ENCODE peak calls at places on chromosomes 1 and 21, in six cellular contexts. One of them, this sample, is unnamed.

GRCh38 chr1:246632584-246633168 is 66.4 kb downstream of the CNST start:
- DNase-seq in lung: no peak
- DNase-seq in RCC 7860: peak; percentile 23
- DNase-seq in H54: peak; percentile 27
- DNase-seq in glomerular endothelial cell: no peak
- DNase-seq in NCI-H2081: no peak
- DNase-seq in this sample: no peak

GRCh38 chr1:92482665-92483441 is 3.9 kb downstream of the GFI1 start:
- DNase-seq in lung: no peak
- DNase-seq in RCC 7860: no peak
- DNase-seq in H54: no peak
- DNase-seq in glomerular endothelial cell: no peak
- DNase-seq in NCI-H2081: peak; percentile 11
- DNase-seq in this sample: no peak

GRCh38 chr1:17046043-17046657 is 7.7 kb downstream of the SDHB start:
- DNase-seq in lung: no peak
- DNase-seq in RCC 7860: peak; percentile 53
- DNase-seq in H54: peak; percentile 22
- DNase-seq in glomerular endothelial cell: no peak
- DNase-seq in NCI-H2081: peak; percentile 35
- DNase-seq in this sample: peak; percentile 49

GRCh38 chr1:56447732-56448276 is 131.6 kb downstream of the PLPP3 start:
- DNase-seq in lung: no peak
- DNase-seq in RCC 7860: no peak
- DNase-seq in H54: no peak
- DNase-seq in glomerular endothelial cell: no peak
- DNase-seq in NCI-H2081: no peak
- DNase-seq in this sample: no peak

GRCh38 chr1:114034561-114035303 is 55.5 kb downstream of the OLFML3 start:
- DNase-seq in lung: no peak
- DNase-seq in RCC 7860: no peak
- DNase-seq in H54: no peak
- DNase-seq in glomerular endothelial cell: no peak
- DNase-seq in NCI-H2081: no peak
- DNase-seq in this sample: no peak

GRCh38 chr1:47941609-47942237 is 55.5 kb downstream of the TRABD2B start:
- DNase-seq in lung: no peak
- DNase-seq in RCC 7860: peak; percentile 72
- DNase-seq in H54: no peak
- DNase-seq in glomerular endothelial cell: no peak
- DNase-seq in NCI-H2081: no peak
- DNase-seq in this sample: no peak

GRCh38 chr1:163509126-163509525 is 187.4 kb downstream of the NUF2 start:
- DNase-seq in lung: no peak
- DNase-seq in RCC 7860: no peak
- DNase-seq in H54: no peak
- DNase-seq in glomerular endothelial cell: no peak
- DNase-seq in NCI-H2081: no peak
- DNase-seq in this sample: no peak

GRCh38 chr1:227357229-227358078 is 39.2 kb upstream of the CDC42BPA start:
- DNase-seq in lung: peak; percentile 54
- DNase-seq in RCC 7860: peak; percentile 83
- DNase-seq in H54: peak; percentile 65
- DNase-seq in glomerular endothelial cell: peak; percentile 92
- DNase-seq in NCI-H2081: no peak
- DNase-seq in this sample: no peak

GRCh38 chr1:77175230-77175844 is 43.9 kb downstream of the PIGK start:
- DNase-seq in lung: no peak
- DNase-seq in RCC 7860: no peak
- DNase-seq in H54: no peak
- DNase-seq in glomerular endothelial cell: no peak
- DNase-seq in NCI-H2081: no peak
- DNase-seq in this sample: no peak

GRCh38 chr1:64476251-64476952 is 6.5 kb downstream of the CACHD1 start:
- DNase-seq in lung: no peak
- DNase-seq in RCC 7860: peak; percentile 71
- DNase-seq in H54: no peak
- DNase-seq in glomerular endothelial cell: peak; percentile 78
- DNase-seq in NCI-H2081: no peak
- DNase-seq in this sample: no peak

GRCh38 chr1:99965646-99966375 is 4.0 kb upstream of the SLC35A3 start:
- DNase-seq in lung: no peak
- DNase-seq in RCC 7860: no peak
- DNase-seq in H54: no peak
- DNase-seq in glomerular endothelial cell: no peak
- DNase-seq in NCI-H2081: no peak
- DNase-seq in this sample: no peak

GRCh38 chr1:93617670-93618488 is 63.8 kb downstream of the BCAR3 start:
- DNase-seq in lung: no peak
- DNase-seq in RCC 7860: peak; percentile 58
- DNase-seq in H54: no peak
- DNase-seq in glomerular endothelial cell: no peak
- DNase-seq in NCI-H2081: no peak
- DNase-seq in this sample: no peak

GRCh38 chr21:36773995-36774394 is 75.1 kb downstream of the SIM2 start:
- DNase-seq in lung: no peak
- DNase-seq in RCC 7860: no peak
- DNase-seq in H54: no peak
- DNase-seq in glomerular endothelial cell: no peak
- DNase-seq in NCI-H2081: no peak
- DNase-seq in this sample: no peak

GRCh38 chr1:156767879-156768608 is 709 bp downstream of the PRCC start:
- DNase-seq in lung: peak; percentile 47
- DNase-seq in RCC 7860: no peak
- DNase-seq in H54: no peak
- DNase-seq in glomerular endothelial cell: no peak
- DNase-seq in NCI-H2081: no peak
- DNase-seq in this sample: peak; percentile 43

GRCh38 chr1:51264470-51264869 is 28.4 kb downstream of the RNF11 start:
- DNase-seq in lung: no peak
- DNase-seq in RCC 7860: peak; percentile 89
- DNase-seq in H54: peak; percentile 68
- DNase-seq in glomerular endothelial cell: no peak
- DNase-seq in NCI-H2081: no peak
- DNase-seq in this sample: peak; percentile 8

GRCh38 chr21:45351526-45352275 is 53.3 kb upstream of the COL18A1 start:
- DNase-seq in lung: no peak
- DNase-seq in RCC 7860: peak; percentile 50
- DNase-seq in H54: no peak
- DNase-seq in glomerular endothelial cell: no peak
- DNase-seq in NCI-H2081: no peak
- DNase-seq in this sample: no peak

GRCh38 chr1:166164646-166164994 is 2.2 kb downstream of the FAM78B start:
- DNase-seq in lung: no peak
- DNase-seq in RCC 7860: no peak
- DNase-seq in H54: no peak
- DNase-seq in glomerular endothelial cell: no peak
- DNase-seq in NCI-H2081: no peak
- DNase-seq in this sample: no peak

GRCh38 chr1:239575113-239575512 is 188.7 kb downstream of the CHRM3 start:
- DNase-seq in lung: no peak
- DNase-seq in RCC 7860: no peak
- DNase-seq in H54: no peak
- DNase-seq in glomerular endothelial cell: no peak
- DNase-seq in NCI-H2081: no peak
- DNase-seq in this sample: no peak

GRCh38 chr1:232529747-232530146 is 100.2 kb downstream of the SIPA1L2 start:
- DNase-seq in lung: no peak
- DNase-seq in RCC 7860: peak; percentile 44
- DNase-seq in H54: no peak
- DNase-seq in glomerular endothelial cell: no peak
- DNase-seq in NCI-H2081: no peak
- DNase-seq in this sample: no peak

This sample was measured in globus pallidus.